ENCODE peak calls at places on chromosomes 13 and 19, in nine cellular contexts. T is GM23338, Y is A549, A is K562, H is SK-N-SH, F is HL-60, E is HepG2, B is HCT116, C is GM12878. M is an unnamed sample.

GRCh38 chr13:87656311-87656710 is 14.9 kb upstream of the SLITRK5 start:
- DNase-seq in C (no peak), F (no peak), E (no peak), T (no peak), Y (no peak), B (no peak), H (no peak), A (no peak), M (no peak)

GRCh38 chr13:34730966-34731365 is 211.1 kb upstream of the NBEA start:
- DNase-seq in H (no peak), A (no peak), B (no peak), F (no peak), Y (no peak), T (no peak), E (no peak), C (no peak), M (no peak)

GRCh38 chr13:90926459-90926858 is 421.0 kb upstream of the MIR17HG start:
- DNase-seq in A (no peak), T (no peak), Y (peak), H (no peak), C (no peak), E (no peak), B (no peak), F (no peak), M (no peak)

GRCh38 chr13:94325660-94326059 is 153.8 kb downstream of the DCT start:
- DNase-seq in H (no peak), E (no peak), C (no peak), A (no peak), T (peak), B (no peak), Y (no peak), F (no peak), M (no peak)

GRCh38 chr19:40347476-40348124 is 597 bp downstream of the C19orf47 start:
- DNase-seq in B (no peak), Y (no peak), A (no peak), F (peak), H (no peak), T (no peak), E (no peak), C (no peak), M (no peak)

GRCh38 chr13:112752711-112753541 is 63.1 kb downstream of the ATP11A start:
- DNase-seq in F (no peak), T (no peak), A (no peak), E (no peak), Y (peak), H (no peak), B (no peak), C (no peak), M (no peak)

GRCh38 chr13:80340643-80341097 is 256 bp downstream of the SPRY2 start:
- DNase-seq in A (no peak), F (no peak), E (peak), T (no peak), B (no peak), H (no peak), C (no peak), Y (peak), M (no peak)

GRCh38 chr19:6691342-6691741 is 21.4 kb upstream of the TNFSF14 start:
- DNase-seq in H (no peak), A (no peak), B (no peak), T (no peak), E (no peak), Y (no peak), F (no peak), C (no peak), M (no peak)

GRCh38 chr13:113323869-113324268 is 26.8 kb downstream of the LAMP1 start:
- DNase-seq in F (no peak), T (no peak), Y (no peak), A (no peak), C (no peak), E (no peak), B (no peak), H (no peak), M (no peak)

GRCh38 chr19:29685326-29685725 is 20.1 kb downstream of the PLEKHF1 start:
- DNase-seq in E (no peak), B (no peak), A (no peak), F (no peak), Y (no peak), C (no peak), T (no peak), H (no peak), M (no peak)

GRCh38 chr19:13492128-13492527 is 14.2 kb downstream of the CACNA1A start:
- DNase-seq in T (peak), B (no peak), F (no peak), C (no peak), H (no peak), E (no peak), A (no peak), Y (peak), M (no peak)

GRCh38 chr13:21079761-21080730 is 18.7 kb upstream of the LATS2 start:
- DNase-seq in Y (no peak), B (no peak), F (no peak), T (no peak), A (no peak), C (no peak), E (peak), H (no peak), M (no peak)

GRCh38 chr13:59774511-59774911 is 389.2 kb downstream of the DIAPH3 start:
- DNase-seq in E (peak), Y (peak), B (no peak), C (no peak), A (no peak), T (peak), H (no peak), F (no peak), M (no peak)

GRCh38 chr19:17687857-17688784 is at the start of gene UNC13A:
- DNase-seq in F (no peak), Y (peak), H (peak), A (peak), C (no peak), T (peak), B (no peak), E (no peak), M (no peak)

GRCh38 chr13:41224113-41225110 is 30.0 kb upstream of the KBTBD7 start:
- DNase-seq in Y (no peak), T (no peak), C (no peak), E (no peak), H (no peak), B (no peak), F (no peak), A (no peak), M (no peak)

GRCh38 chr19:32404213-32404938 is 1.2 kb upstream of the DPY19L3 start:
- DNase-seq in H (no peak), T (peak), B (no peak), F (no peak), E (peak), Y (no peak), C (no peak), A (peak), M (no peak)

GRCh38 chr13:72805663-72806341 is 23.9 kb downstream of the PIBF1 start:
- DNase-seq in H (no peak), F (peak), T (no peak), E (peak), C (no peak), Y (no peak), B (no peak), A (no peak), M (no peak)

GRCh38 chr13:107374038-107374437 is 806.1 kb upstream of the ARGLU1 start:
- DNase-seq in F (no peak), Y (no peak), C (no peak), E (no peak), H (no peak), B (no peak), A (no peak), T (no peak), M (no peak)

GRCh38 chr19:10292206-10292788 is 2.5 kb downstream of the ICAM5 start:
- DNase-seq in A (peak), F (no peak), B (peak), Y (peak), E (peak), H (peak), T (peak), C (no peak), M (no peak)

GRCh38 chr19:43148233-43148632 is 38.1 kb downstream of the PSG5 start:
- DNase-seq in F (no peak), Y (no peak), H (no peak), B (no peak), A (no peak), T (no peak), C (no peak), E (no peak), M (no peak)

GRCh38 chr13:114109646-114110045 is 22.8 kb downstream of the RASA3 start:
- DNase-seq in B (no peak), Y (no peak), A (no peak), T (no peak), E (no peak), C (no peak), F (no peak), H (peak), M (no peak)

GRCh38 chr13:39809466-39809865 is 154.0 kb downstream of the COG6 start:
- DNase-seq in T (no peak), A (no peak), C (no peak), B (no peak), F (no peak), Y (no peak), H (no peak), E (no peak), M (no peak)

GRCh38 chr19:44552324-44552723 is 22.8 kb upstream of the CEACAM20 start:
- DNase-seq in T (peak), E (peak), C (no peak), H (peak), B (peak), Y (peak), A (peak), F (peak), M (no peak)
- TF ChIP-seq REST in T (no peak), E (no peak), C (no peak), H (no peak), B (no peak), Y (no peak), A (no peak), F (no peak), M (no peak)

GRCh38 chr13:31781064-31781463 is 41.7 kb downstream of the RXFP2 start:
- DNase-seq in C (no peak), E (no peak), F (no peak), B (no peak), H (no peak), T (no peak), A (no peak), Y (no peak), M (no peak)

GRCh38 chr13:31790992-31791391 is 51.7 kb downstream of the RXFP2 start:
- DNase-seq in F (no peak), T (no peak), B (no peak), A (no peak), C (no peak), E (no peak), H (no peak), Y (no peak), M (no peak)

GRCh38 chr13:31786011-31786410 is 46.7 kb downstream of the RXFP2 start:
- DNase-seq in Y (no peak), A (no peak), B (no peak), E (no peak), H (no peak), F (no peak), T (no peak), C (no peak), M (no peak)
- H3K27ac ChIP-seq in Y (no peak), A (no peak), B (no peak), E (no peak), H (no peak), F (no peak), T (no peak), C (no peak), M (no peak)

GRCh38 chr13:98937911-98938381 is 39.9 kb downstream of the DOCK9 start:
- DNase-seq in B (no peak), A (no peak), H (no peak), T (peak), E (no peak), C (no peak), Y (no peak), F (no peak), M (no peak)
- TF ChIP-seq REST in B (no peak), A (no peak), H (no peak), T (no peak), E (no peak), C (no peak), Y (no peak), F (no peak), M (no peak)

DNA sequence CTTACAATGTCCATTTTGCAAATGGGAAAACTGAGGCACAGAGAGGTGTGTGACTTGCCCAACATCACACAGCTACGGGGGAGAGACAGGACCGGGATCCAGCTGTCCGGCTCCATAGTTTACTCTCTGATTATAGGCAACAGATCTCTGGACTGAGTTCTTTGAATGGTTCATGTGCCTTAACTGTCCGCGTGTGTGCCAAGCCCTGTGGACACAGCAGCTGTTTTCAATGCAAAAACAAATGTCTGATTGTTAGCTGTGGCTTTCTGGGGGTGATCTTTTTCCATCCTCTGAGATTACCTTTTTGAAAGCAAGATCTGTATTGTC is 94.1 kb downstream of the KL start:
- DNase-seq in Y (no peak), C (no peak), B (no peak), A (no peak), H (no peak), F (no peak), T (no peak), E (no peak), M (no peak)
- H3K27ac ChIP-seq in Y (no peak), C (peak), B (no peak), A (no peak), H (no peak), F (no peak), T (no peak), E (no peak), M (no peak)

GRCh38 chr19:34432797-34433196 is 4.6 kb downstream of the UBA2 start:
- DNase-seq in H (no peak), F (no peak), T (peak), Y (peak), E (no peak), A (no peak), B (no peak), C (no peak), M (no peak)
- TF ChIP-seq REST in H (no peak), F (no peak), T (no peak), Y (no peak), E (no peak), A (no peak), B (no peak), C (no peak), M (no peak)

GRCh38 chr19:16461630-16462051 is 10.1 kb downstream of the EPS15L1 start:
- DNase-seq in F (no peak), B (no peak), E (no peak), T (no peak), H (no peak), A (no peak), C (no peak), Y (no peak), M (no peak)
- H3K27ac ChIP-seq in F (no peak), B (no peak), E (no peak), T (peak), H (no peak), A (no peak), C (no peak), Y (no peak), M (no peak)

DNA sequence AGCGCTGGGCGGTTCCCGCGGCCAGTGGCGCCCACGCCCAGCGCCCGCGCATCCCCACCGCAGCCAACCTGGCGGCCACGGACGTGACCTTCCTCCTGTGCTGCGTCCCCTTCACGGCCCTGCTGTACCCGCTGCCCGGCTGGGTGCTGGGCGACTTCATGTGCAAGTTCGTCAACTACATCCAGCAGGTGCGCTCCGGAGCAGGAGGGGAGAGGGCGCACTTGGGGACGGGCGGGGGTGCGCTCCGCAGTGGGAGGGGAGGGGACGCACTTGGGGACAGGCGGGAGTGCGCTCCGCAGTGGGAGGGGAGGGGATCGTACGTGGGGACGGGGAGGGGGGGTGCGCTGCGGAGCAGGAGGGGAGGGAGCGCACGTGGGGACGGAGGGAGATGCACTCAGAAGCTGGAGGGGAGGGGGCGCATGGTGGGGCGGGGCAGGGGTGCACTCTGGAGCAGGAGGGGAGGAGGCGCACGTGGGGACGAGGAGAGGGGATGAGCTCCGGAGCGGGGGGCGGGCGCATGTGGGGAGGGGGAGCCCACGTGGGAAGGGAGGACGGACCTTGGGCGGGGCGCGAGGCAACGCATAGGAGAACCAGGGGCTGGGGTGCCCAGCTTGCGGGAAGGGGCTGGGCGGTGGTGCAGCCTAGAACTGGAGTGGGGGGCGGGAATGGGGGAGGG is 1.5 kb downstream of the KISS1R start:
- DNase-seq in Y (no peak), B (no peak), A (no peak), F (no peak), T (peak), H (no peak), C (no peak), E (no peak), M (no peak)
- TF ChIP-seq REST in Y (no peak), B (no peak), A (no peak), F (no peak), T (no peak), H (no peak), C (no peak), E (no peak), M (no peak)

DNA sequence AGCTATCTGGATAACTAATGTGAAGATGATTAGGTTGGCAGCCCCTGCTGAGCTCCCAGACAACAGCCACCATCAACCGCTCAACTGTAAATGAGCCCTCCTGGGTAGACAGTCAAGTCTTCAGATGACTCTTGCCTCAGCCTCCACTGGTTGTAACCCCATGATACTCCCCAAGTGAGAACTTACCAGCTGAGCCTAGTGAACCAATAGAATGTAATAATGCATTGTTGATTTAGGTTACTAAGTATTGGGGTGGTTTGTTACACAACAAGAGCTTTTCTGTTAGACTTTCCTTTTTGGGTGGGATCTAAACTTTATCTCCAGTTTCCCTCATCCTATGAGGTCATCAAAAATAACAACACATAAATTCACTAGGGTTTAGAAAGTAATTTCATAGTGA is 69.4 kb downstream of the CYSLTR2 start:
- DNase-seq in H (no peak), Y (no peak), B (no peak), T (no peak), C (no peak), A (no peak), F (no peak), E (no peak), M (no peak)
- H3K27ac ChIP-seq in H (no peak), Y (no peak), B (no peak), T (no peak), C (no peak), A (no peak), F (no peak), E (no peak), M (no peak)

DNA sequence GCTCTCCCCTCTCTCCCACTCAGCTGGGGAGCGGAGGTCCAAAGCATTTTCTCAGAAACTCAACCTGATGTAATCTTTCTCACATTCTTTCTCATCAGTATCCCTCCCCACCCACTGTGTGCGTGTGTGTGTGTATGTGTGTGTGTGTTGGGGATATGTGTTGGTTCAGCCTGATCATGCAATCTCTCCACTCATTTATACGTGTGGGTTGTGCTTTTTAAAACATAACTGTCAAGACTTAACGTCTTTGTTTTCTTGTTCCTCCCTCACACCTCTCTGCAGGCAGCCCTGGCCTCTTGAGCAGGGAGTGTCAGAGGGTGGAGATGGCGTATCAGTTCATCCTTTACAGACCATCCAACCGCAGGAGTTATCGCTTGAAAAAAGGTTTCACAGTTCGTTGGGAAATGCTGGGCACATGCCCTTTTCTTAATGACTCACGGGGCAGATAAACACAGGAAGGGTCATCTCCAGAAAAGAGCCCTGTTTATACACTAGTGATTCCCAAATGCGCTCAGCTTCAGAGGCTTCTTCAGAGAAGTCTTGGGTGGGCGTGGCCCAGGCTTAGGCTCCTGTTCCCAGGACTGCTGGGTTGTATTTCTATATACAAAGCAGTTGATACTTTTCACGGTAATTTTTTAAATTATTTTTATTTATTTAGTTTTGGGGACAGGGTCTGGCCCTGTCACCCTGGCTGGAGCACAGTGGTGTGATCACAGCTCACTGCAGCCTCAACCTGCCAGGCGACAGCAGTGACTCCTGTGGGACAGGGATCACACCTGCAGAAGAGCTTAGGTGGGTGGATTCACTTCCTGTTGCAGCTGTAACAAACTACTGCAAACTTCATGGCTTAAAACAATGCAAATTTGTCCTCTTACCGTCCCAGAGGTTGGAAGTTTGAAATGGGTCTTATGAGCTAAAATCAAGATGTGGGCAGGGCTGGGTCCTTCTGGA is 60.3 kb downstream of the CCDC70 start:
- DNase-seq in B (no peak), F (no peak), T (no peak), Y (peak), A (peak), E (no peak), H (no peak), C (no peak), M (no peak)
- TF ChIP-seq REST in B (no peak), F (no peak), T (no peak), Y (no peak), A (no peak), E (no peak), H (no peak), C (no peak), M (no peak)

DNA sequence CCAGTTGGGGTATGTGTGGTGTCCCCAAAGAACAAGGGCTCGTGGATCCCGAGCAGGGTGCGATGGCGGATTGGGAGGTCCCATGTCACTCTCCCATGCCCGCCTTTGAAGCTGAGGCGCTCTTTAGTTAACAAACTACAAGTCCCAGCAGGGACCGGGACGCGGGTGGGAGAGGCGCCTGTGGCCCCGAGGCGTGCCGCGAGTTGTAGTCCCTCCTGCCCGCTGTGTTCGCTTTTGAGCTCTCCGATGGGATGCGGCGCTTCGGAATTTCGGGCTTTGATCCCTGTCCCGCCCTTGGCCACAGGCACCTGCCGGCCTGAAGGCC is 10.9 kb downstream of the CYTH2 start:
- DNase-seq in Y (no peak), F (no peak), T (peak), E (no peak), A (no peak), C (no peak), B (no peak), H (no peak), M (no peak)
- H3K27ac ChIP-seq in Y (no peak), F (no peak), T (peak), E (no peak), A (no peak), C (no peak), B (no peak), H (no peak), M (no peak)